ENCODE peak calls at places on chromosomes 7 and 10, in seven cellular contexts. J is occipital lobe, G is NCI-H460, H is AG08395, M is cardiac fibroblast, Z is T-helper 9 cell, V is coronary artery. F is an unnamed sample.
A peak's percentile ranks its signal among the peaks of the same experiment; 100 is the strongest.

GRCh38 chr10:124629410-124629809 is 114.8 kb downstream of the FAM53B start:
- DNase-seq in V (no peak), G (no peak), M (no peak), Z (no peak), J (peak; percentile 38), H (no peak), F (peak; percentile 64)

GRCh38 chr7:73892003-73892975 is 31.3 kb downstream of the TMEM270 start:
- DNase-seq in H (peak; percentile 45), G (no peak), J (no peak), Z (no peak), V (no peak), M (peak; percentile 74), F (no peak)

GRCh38 chr7:111510584-111511378 is 51.5 kb downstream of the IMMP2L start:
- DNase-seq in J (no peak), H (no peak), V (no peak), M (no peak), Z (no peak), G (no peak), F (no peak)

GRCh38 chr7:151017953-151018420 is 6.3 kb downstream of the ATG9B start:
- DNase-seq in V (no peak), Z (peak; percentile 80), H (peak; percentile 57), G (peak; percentile 31), J (peak; percentile 28), M (peak; percentile 54), F (peak; percentile 58)

GRCh38 chr10:35577915-35578607 is 27.1 kb upstream of the GJD4 start:
- DNase-seq in H (peak; percentile 17), G (no peak), M (peak; percentile 48), V (no peak), J (no peak), Z (no peak), F (no peak)

GRCh38 chr7:64753032-64753431 is 41.2 kb upstream of the ZNF138 start:
- DNase-seq in J (no peak), V (no peak), G (no peak), Z (no peak), M (no peak), H (no peak), F (no peak)

GRCh38 chr10:120392245-120392644 is 64.8 kb upstream of the PLPP4 start:
- DNase-seq in Z (no peak), G (no peak), V (no peak), H (no peak), M (no peak), J (no peak), F (no peak)

GRCh38 chr10:5198386-5198785 is 1.7 kb downstream of the AKR1C4 start:
- DNase-seq in J (no peak), Z (no peak), H (peak; percentile 9), M (peak; percentile 19), V (no peak), G (no peak), F (no peak)

GRCh38 chr10:118272090-118272775 is 69.9 kb downstream of the FAM204A start:
- DNase-seq in J (no peak), G (no peak), M (peak; percentile 13), V (no peak), H (peak; percentile 66), Z (no peak), F (peak; percentile 23)

GRCh38 chr10:74541375-74541774 is 285.0 kb upstream of the KAT6B start:
- DNase-seq in H (no peak), Z (no peak), J (no peak), M (no peak), G (no peak), V (no peak), F (no peak)

GRCh38 chr7:55250313-55250712 is 114.8 kb upstream of the LANCL2 start:
- DNase-seq in J (no peak), H (no peak), Z (no peak), G (no peak), V (peak; percentile 29), M (peak; percentile 11), F (peak; percentile 38)

GRCh38 chr7:23468721-23469149 is 1.6 kb downstream of the IGF2BP3 start:
- DNase-seq in V (no peak), J (no peak), Z (peak; percentile 13), H (no peak), G (no peak), M (no peak), F (no peak)

GRCh38 chr7:111098011-111098925 is 7.3 kb downstream of the LRRN3 start:
- DNase-seq in V (no peak), J (no peak), H (peak; percentile 25), M (peak; percentile 48), Z (peak; percentile 30), G (peak; percentile 23), F (peak; percentile 63)

GRCh38 chr10:116553378-116553980 is 7.7 kb downstream of the PNLIP start:
- DNase-seq in H (no peak), M (no peak), G (no peak), V (no peak), J (no peak), Z (no peak), F (no peak)

GRCh38 chr10:124558901-124559321 is 97.3 kb downstream of the LHPP start:
- DNase-seq in Z (no peak), H (peak; percentile 49), V (no peak), G (no peak), M (no peak), J (no peak), F (no peak)

GRCh38 chr7:84450802-84451201 is 256.2 kb upstream of the SEMA3A start:
- DNase-seq in V (no peak), J (no peak), G (no peak), M (no peak), H (no peak), Z (no peak), F (no peak)

GRCh38 chr7:104962781-104963180 is 51.2 kb upstream of the KMT2E start:
- DNase-seq in H (no peak), Z (no peak), V (no peak), M (no peak), G (no peak), J (no peak), F (no peak)

GRCh38 chr7:157355784-157356511 is 19.1 kb downstream of the DNAJB6 start:
- DNase-seq in J (peak; percentile 66), Z (no peak), G (no peak), H (peak; percentile 56), M (peak; percentile 26), V (no peak), F (peak; percentile 28)

GRCh38 chr7:152423991-152424347 is 11.8 kb downstream of the KMT2C start:
- DNase-seq in H (no peak), Z (no peak), J (no peak), G (no peak), V (no peak), M (no peak), F (no peak)

GRCh38 chr10:55426138-55426537 is 625.1 kb upstream of the PCDH15 start:
- DNase-seq in G (no peak), M (no peak), H (no peak), V (no peak), Z (no peak), J (no peak), F (no peak)

GRCh38 chr7:4791738-4792536 is 16.5 kb downstream of the AP5Z1 start:
- DNase-seq in J (peak; percentile 43), H (peak; percentile 86), G (peak; percentile 51), Z (peak; percentile 77), M (peak; percentile 52), V (no peak), F (peak; percentile 91)

GRCh38 chr7:70599446-70600190 is 532.3 kb upstream of the GALNT17 start:
- DNase-seq in M (no peak), G (no peak), J (no peak), H (no peak), V (no peak), Z (no peak), F (no peak)

GRCh38 chr7:16753102-16753931 is at the start of gene TSPAN13:
- DNase-seq in G (peak; percentile 85), V (no peak), M (peak; percentile 65), J (peak; percentile 77), Z (peak; percentile 20), H (peak; percentile 63), F (peak; percentile 80)

GRCh38 chr10:102795453-102796406 is 41.5 kb downstream of the CYP17A1 start:
- DNase-seq in M (no peak), Z (no peak), H (no peak), V (no peak), G (no peak), J (no peak), F (no peak)

GRCh38 chr7:92595281-92595680 is 5.1 kb upstream of the FAM133B start:
- DNase-seq in H (peak; percentile 83), V (no peak), M (no peak), G (no peak), Z (no peak), J (no peak), F (no peak)

GRCh38 chr10:21989453-21990154 is 13.9 kb downstream of the DNAJC1 start:
- DNase-seq in V (no peak), J (peak; percentile 28), Z (no peak), G (peak; percentile 55), M (peak; percentile 87), H (peak; percentile 61), F (peak; percentile 24)

GRCh38 chr7:13578294-13578693 is 411.2 kb downstream of the ETV1 start:
- DNase-seq in H (no peak), V (no peak), Z (no peak), M (no peak), G (no peak), J (no peak), F (no peak)

GRCh38 chr7:28626191-28626590 is 213.9 kb downstream of the CREB5 start:
- DNase-seq in M (no peak), G (no peak), J (no peak), H (no peak), V (no peak), Z (no peak), F (no peak)

GRCh38 chr7:111871283-111871682 is 309.0 kb upstream of the IMMP2L start:
- DNase-seq in G (no peak), H (no peak), V (no peak), J (no peak), Z (no peak), M (no peak), F (no peak)

GRCh38 chr7:111076205-111076604 is 14.7 kb upstream of the LRRN3 start:
- DNase-seq in V (no peak), H (peak; percentile 75), Z (no peak), J (no peak), M (no peak), G (no peak), F (no peak)

GRCh38 chr7:112280267-112280666 is 73.8 kb downstream of the ZNF277 start:
- DNase-seq in V (no peak), M (no peak), H (no peak), J (no peak), Z (no peak), G (no peak), F (no peak)

GRCh38 chr7:104984591-104985258 is 29.3 kb upstream of the KMT2E start:
- DNase-seq in J (no peak), M (no peak), H (no peak), G (no peak), V (no peak), Z (no peak), F (no peak)

GRCh38 chr10:19788075-19788686 is 28.1 kb upstream of the PLXDC2 start:
- DNase-seq in J (no peak), Z (no peak), H (peak; percentile 41), M (peak; percentile 81), V (no peak), G (peak; percentile 12), F (no peak)

GRCh38 chr7:79046061-79046460 is 407.4 kb downstream of the MAGI2 start:
- DNase-seq in Z (no peak), G (no peak), V (no peak), J (no peak), M (no peak), H (no peak), F (no peak)

GRCh38 chr7:110830778-110831177 is 260.1 kb upstream of the LRRN3 start:
- DNase-seq in M (no peak), V (no peak), J (no peak), Z (no peak), G (no peak), H (no peak), F (no peak)

GRCh38 chr7:45574521-45575500 is 643 bp downstream of the ADCY1 start:
- DNase-seq in Z (no peak), V (peak; percentile 63), G (peak; percentile 34), H (peak; percentile 73), M (peak; percentile 54), J (no peak), F (peak; percentile 13)

GRCh38 chr7:20596653-20597052 is 18.8 kb upstream of the ABCB5 start:
- DNase-seq in V (no peak), G (no peak), J (no peak), H (peak; percentile 59), Z (no peak), M (peak; percentile 23), F (no peak)

F was measured in head of caudate nucleus.